ENCODE peak calls at places on chromosomes 6 and 20, in six cellular contexts. One of them, this sample, is unnamed.

GRCh38 chr6:52612336-52613096 is 35.7 kb upstream of the TRAM2 start:
- DNase-seq in upper lobe of right lung: no peak
- DNase-seq in lower leg skin: no peak
- DNase-seq in A549: peak
- DNase-seq in brain microvascular endothelial cell: no peak
- DNase-seq in CD8-positive, alpha-beta T cell: no peak
- DNase-seq in this sample: no peak

GRCh38 chr20:8443464-8444072 is 311.5 kb downstream of the PLCB1 start:
- DNase-seq in brain microvascular endothelial cell: no peak
- DNase-seq in lower leg skin: no peak
- DNase-seq in CD8-positive, alpha-beta T cell: no peak
- DNase-seq in A549: no peak
- DNase-seq in upper lobe of right lung: no peak
- DNase-seq in this sample: no peak

GRCh38 chr6:163782436-163783003 is 368.0 kb downstream of the QKI start:
- DNase-seq in lower leg skin: no peak
- DNase-seq in A549: no peak
- DNase-seq in brain microvascular endothelial cell: no peak
- DNase-seq in CD8-positive, alpha-beta T cell: no peak
- DNase-seq in upper lobe of right lung: no peak
- DNase-seq in this sample: no peak

GRCh38 chr6:43699564-43700186 is 12.1 kb upstream of the MRPS18A start:
- DNase-seq in upper lobe of right lung: no peak
- DNase-seq in brain microvascular endothelial cell: peak
- DNase-seq in CD8-positive, alpha-beta T cell: no peak
- DNase-seq in A549: peak
- DNase-seq in lower leg skin: no peak
- DNase-seq in this sample: no peak

GRCh38 chr6:11230158-11231107 is 2.0 kb downstream of the NEDD9 start:
- DNase-seq in lower leg skin: no peak
- DNase-seq in brain microvascular endothelial cell: no peak
- DNase-seq in A549: peak
- DNase-seq in CD8-positive, alpha-beta T cell: no peak
- DNase-seq in upper lobe of right lung: no peak
- DNase-seq in this sample: no peak

GRCh38 chr20:38094373-38094775 is 60.8 kb downstream of the RPRD1B start:
- DNase-seq in brain microvascular endothelial cell: peak
- DNase-seq in lower leg skin: no peak
- DNase-seq in upper lobe of right lung: no peak
- DNase-seq in CD8-positive, alpha-beta T cell: peak
- DNase-seq in A549: peak
- DNase-seq in this sample: no peak

GRCh38 chr20:3473324-3473723 is 2.5 kb downstream of the ATRN start:
- DNase-seq in lower leg skin: no peak
- DNase-seq in brain microvascular endothelial cell: no peak
- DNase-seq in CD8-positive, alpha-beta T cell: no peak
- DNase-seq in upper lobe of right lung: no peak
- DNase-seq in A549: no peak
- DNase-seq in this sample: no peak

GRCh38 chr6:15588966-15589634 is 73.7 kb downstream of the DTNBP1 start:
- DNase-seq in lower leg skin: no peak
- DNase-seq in upper lobe of right lung: no peak
- DNase-seq in CD8-positive, alpha-beta T cell: no peak
- DNase-seq in brain microvascular endothelial cell: peak
- DNase-seq in A549: no peak
- DNase-seq in this sample: peak

GRCh38 chr6:45132059-45132458 is 196.1 kb upstream of the RUNX2 start:
- DNase-seq in CD8-positive, alpha-beta T cell: no peak
- DNase-seq in A549: no peak
- DNase-seq in lower leg skin: no peak
- DNase-seq in brain microvascular endothelial cell: no peak
- DNase-seq in upper lobe of right lung: no peak
- DNase-seq in this sample: no peak

GRCh38 chr6:110255356-110255755 is 75.1 kb downstream of the CDC40 start:
- DNase-seq in CD8-positive, alpha-beta T cell: no peak
- DNase-seq in lower leg skin: no peak
- DNase-seq in upper lobe of right lung: no peak
- DNase-seq in A549: peak
- DNase-seq in brain microvascular endothelial cell: peak
- DNase-seq in this sample: no peak

GRCh38 chr6:37517411-37517812 is 17.7 kb upstream of the CCDC167 start:
- DNase-seq in lower leg skin: no peak
- DNase-seq in A549: no peak
- DNase-seq in brain microvascular endothelial cell: no peak
- DNase-seq in CD8-positive, alpha-beta T cell: peak
- DNase-seq in upper lobe of right lung: no peak
- DNase-seq in this sample: peak

GRCh38 chr20:50182336-50182735 is 8.3 kb upstream of the CEBPB start:
- DNase-seq in CD8-positive, alpha-beta T cell: no peak
- DNase-seq in brain microvascular endothelial cell: no peak
- DNase-seq in lower leg skin: no peak
- DNase-seq in upper lobe of right lung: no peak
- DNase-seq in A549: no peak
- DNase-seq in this sample: no peak

GRCh38 chr6:12961761-12962160 is 245.2 kb downstream of the PHACTR1 start:
- DNase-seq in A549: no peak
- DNase-seq in upper lobe of right lung: no peak
- DNase-seq in brain microvascular endothelial cell: no peak
- DNase-seq in lower leg skin: no peak
- DNase-seq in CD8-positive, alpha-beta T cell: no peak
- DNase-seq in this sample: no peak

GRCh38 chr20:17655865-17656489 is 26.1 kb downstream of the RRBP1 start:
- DNase-seq in lower leg skin: no peak
- DNase-seq in A549: no peak
- DNase-seq in upper lobe of right lung: peak
- DNase-seq in CD8-positive, alpha-beta T cell: no peak
- DNase-seq in brain microvascular endothelial cell: peak
- DNase-seq in this sample: no peak

GRCh38 chr20:6440087-6440799 is 317.4 kb upstream of the FERMT1 start:
- DNase-seq in lower leg skin: no peak
- DNase-seq in CD8-positive, alpha-beta T cell: no peak
- DNase-seq in brain microvascular endothelial cell: no peak
- DNase-seq in A549: no peak
- DNase-seq in upper lobe of right lung: no peak
- DNase-seq in this sample: no peak

GRCh38 chr6:41375598-41376151 is 40.3 kb downstream of the NCR2 start:
- DNase-seq in lower leg skin: no peak
- DNase-seq in CD8-positive, alpha-beta T cell: no peak
- DNase-seq in brain microvascular endothelial cell: no peak
- DNase-seq in A549: no peak
- DNase-seq in upper lobe of right lung: no peak
- DNase-seq in this sample: no peak

GRCh38 chr20:54123587-54124180 is 50.1 kb downstream of the CYP24A1 start:
- DNase-seq in upper lobe of right lung: peak
- DNase-seq in brain microvascular endothelial cell: peak
- DNase-seq in lower leg skin: no peak
- DNase-seq in A549: peak
- DNase-seq in CD8-positive, alpha-beta T cell: no peak
- DNase-seq in this sample: peak

GRCh38 chr6:44216677-44217331 is at the start of gene MYMX:
- DNase-seq in lower leg skin: no peak
- DNase-seq in A549: no peak
- DNase-seq in brain microvascular endothelial cell: no peak
- DNase-seq in upper lobe of right lung: no peak
- DNase-seq in CD8-positive, alpha-beta T cell: no peak
- DNase-seq in this sample: no peak

GRCh38 chr6:40563111-40563510 is 24.1 kb downstream of the LRFN2 start:
- DNase-seq in A549: no peak
- DNase-seq in CD8-positive, alpha-beta T cell: no peak
- DNase-seq in lower leg skin: no peak
- DNase-seq in upper lobe of right lung: no peak
- DNase-seq in brain microvascular endothelial cell: no peak
- DNase-seq in this sample: no peak

GRCh38 chr6:147029923-147030322 is 174.3 kb upstream of the STXBP5 start:
- DNase-seq in CD8-positive, alpha-beta T cell: no peak
- DNase-seq in lower leg skin: no peak
- DNase-seq in upper lobe of right lung: no peak
- DNase-seq in A549: no peak
- DNase-seq in brain microvascular endothelial cell: no peak
- DNase-seq in this sample: no peak

GRCh38 chr6:33197431-33198048 is 2.9 kb downstream of the RXRB start:
- DNase-seq in A549: peak
- DNase-seq in brain microvascular endothelial cell: peak
- DNase-seq in lower leg skin: no peak
- DNase-seq in CD8-positive, alpha-beta T cell: peak
- DNase-seq in upper lobe of right lung: peak
- DNase-seq in this sample: no peak

GRCh38 chr20:38804682-38805501 is 605 bp upstream of the PPP1R16B start:
- DNase-seq in CD8-positive, alpha-beta T cell: peak
- DNase-seq in A549: no peak
- DNase-seq in brain microvascular endothelial cell: no peak
- DNase-seq in lower leg skin: peak
- DNase-seq in upper lobe of right lung: no peak
- DNase-seq in this sample: no peak

GRCh38 chr6:151087861-151088598 is 151.7 kb upstream of the AKAP12 start:
- DNase-seq in upper lobe of right lung: no peak
- DNase-seq in lower leg skin: peak
- DNase-seq in CD8-positive, alpha-beta T cell: no peak
- DNase-seq in A549: peak
- DNase-seq in brain microvascular endothelial cell: peak
- DNase-seq in this sample: no peak

GRCh38 chr6:46655803-46656202 is 3.0 kb downstream of the SLC25A27 start:
- DNase-seq in upper lobe of right lung: no peak
- DNase-seq in A549: peak
- DNase-seq in lower leg skin: no peak
- DNase-seq in brain microvascular endothelial cell: no peak
- DNase-seq in CD8-positive, alpha-beta T cell: no peak
- DNase-seq in this sample: no peak

GRCh38 chr6:42434237-42434636 is 17.5 kb downstream of the TRERF1 start:
- DNase-seq in brain microvascular endothelial cell: no peak
- DNase-seq in upper lobe of right lung: no peak
- DNase-seq in CD8-positive, alpha-beta T cell: no peak
- DNase-seq in lower leg skin: no peak
- DNase-seq in A549: no peak
- DNase-seq in this sample: no peak

GRCh38 chr6:143598466-143599080 is 79.2 kb upstream of the PHACTR2 start:
- DNase-seq in A549: no peak
- DNase-seq in CD8-positive, alpha-beta T cell: peak
- DNase-seq in upper lobe of right lung: no peak
- DNase-seq in lower leg skin: no peak
- DNase-seq in brain microvascular endothelial cell: no peak
- DNase-seq in this sample: no peak

GRCh38 chr6:18389479-18389878 is 2.3 kb downstream of the RNF144B start:
- DNase-seq in lower leg skin: no peak
- DNase-seq in A549: no peak
- DNase-seq in upper lobe of right lung: no peak
- DNase-seq in brain microvascular endothelial cell: no peak
- DNase-seq in CD8-positive, alpha-beta T cell: no peak
- DNase-seq in this sample: no peak
- H3K4me3 ChIP-seq in lower leg skin: peak
- H3K4me3 ChIP-seq in A549: no peak
- H3K4me3 ChIP-seq in upper lobe of right lung: peak
- H3K4me3 ChIP-seq in brain microvascular endothelial cell: no peak
- H3K4me3 ChIP-seq in CD8-positive, alpha-beta T cell: no peak
- H3K4me3 ChIP-seq in this sample: no peak

GRCh38 chr6:166949533-166950442 is 6.6 kb downstream of the RNASET2 start:
- DNase-seq in lower leg skin: peak
- DNase-seq in CD8-positive, alpha-beta T cell: no peak
- DNase-seq in brain microvascular endothelial cell: no peak
- DNase-seq in A549: no peak
- DNase-seq in upper lobe of right lung: no peak
- DNase-seq in this sample: no peak
- H3K4me3 ChIP-seq in lower leg skin: no peak
- H3K4me3 ChIP-seq in CD8-positive, alpha-beta T cell: no peak
- H3K4me3 ChIP-seq in brain microvascular endothelial cell: no peak
- H3K4me3 ChIP-seq in A549: no peak
- H3K4me3 ChIP-seq in upper lobe of right lung: no peak
- H3K4me3 ChIP-seq in this sample: no peak

GRCh38 chr6:149016716-149017115 is 269.9 kb downstream of the UST start:
- DNase-seq in CD8-positive, alpha-beta T cell: no peak
- DNase-seq in upper lobe of right lung: no peak
- DNase-seq in A549: no peak
- DNase-seq in lower leg skin: no peak
- DNase-seq in brain microvascular endothelial cell: no peak
- DNase-seq in this sample: no peak

GRCh38 chr6:149013932-149014331 is 267.1 kb downstream of the UST start:
- DNase-seq in A549: no peak
- DNase-seq in lower leg skin: no peak
- DNase-seq in brain microvascular endothelial cell: no peak
- DNase-seq in upper lobe of right lung: no peak
- DNase-seq in CD8-positive, alpha-beta T cell: no peak
- DNase-seq in this sample: no peak

GRCh38 chr6:149014631-149015171 is 267.9 kb downstream of the UST start:
- DNase-seq in lower leg skin: no peak
- DNase-seq in A549: no peak
- DNase-seq in CD8-positive, alpha-beta T cell: no peak
- DNase-seq in upper lobe of right lung: no peak
- DNase-seq in brain microvascular endothelial cell: peak
- DNase-seq in this sample: no peak

GRCh38 chr6:149015877-149016525 is 269.2 kb downstream of the UST start:
- DNase-seq in brain microvascular endothelial cell: no peak
- DNase-seq in A549: no peak
- DNase-seq in CD8-positive, alpha-beta T cell: no peak
- DNase-seq in upper lobe of right lung: no peak
- DNase-seq in lower leg skin: no peak
- DNase-seq in this sample: no peak

DNA sequence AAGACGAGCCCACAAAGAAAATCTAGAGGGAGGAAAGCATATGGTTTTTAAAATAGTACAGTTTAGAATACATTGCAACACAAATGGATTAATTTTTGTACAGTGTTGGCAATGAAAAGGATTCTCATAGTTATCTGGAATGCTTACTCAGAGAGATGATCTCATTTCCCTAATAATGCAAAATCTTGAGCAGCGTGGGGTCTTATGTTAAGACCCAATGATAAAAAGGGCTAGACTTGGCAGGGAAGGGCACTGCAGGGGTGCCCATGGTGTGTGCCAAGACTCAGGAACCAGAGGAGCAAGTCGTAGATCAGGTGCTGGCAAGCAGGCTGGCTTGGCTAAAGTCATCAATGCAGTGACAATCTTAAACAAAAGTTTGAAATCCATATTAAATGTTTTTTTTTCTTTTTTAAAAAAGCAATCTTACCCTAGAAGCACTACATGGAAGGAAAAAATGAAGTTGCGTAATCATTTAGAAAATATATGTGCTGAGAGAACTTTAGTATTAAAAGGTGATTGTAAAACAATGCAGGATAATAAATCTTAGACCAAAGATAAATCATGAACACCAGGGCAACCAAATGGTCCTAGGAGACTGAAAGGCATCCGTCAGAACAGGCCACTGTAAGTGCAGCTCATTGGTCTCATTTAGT is 268.5 kb downstream of the UST start:
- DNase-seq in CD8-positive, alpha-beta T cell: no peak
- DNase-seq in upper lobe of right lung: no peak
- DNase-seq in brain microvascular endothelial cell: peak
- DNase-seq in lower leg skin: no peak
- DNase-seq in A549: no peak
- DNase-seq in this sample: no peak
- H3K4me3 ChIP-seq in CD8-positive, alpha-beta T cell: no peak
- H3K4me3 ChIP-seq in upper lobe of right lung: no peak
- H3K4me3 ChIP-seq in brain microvascular endothelial cell: no peak
- H3K4me3 ChIP-seq in lower leg skin: no peak
- H3K4me3 ChIP-seq in A549: no peak
- H3K4me3 ChIP-seq in this sample: no peak

DNA sequence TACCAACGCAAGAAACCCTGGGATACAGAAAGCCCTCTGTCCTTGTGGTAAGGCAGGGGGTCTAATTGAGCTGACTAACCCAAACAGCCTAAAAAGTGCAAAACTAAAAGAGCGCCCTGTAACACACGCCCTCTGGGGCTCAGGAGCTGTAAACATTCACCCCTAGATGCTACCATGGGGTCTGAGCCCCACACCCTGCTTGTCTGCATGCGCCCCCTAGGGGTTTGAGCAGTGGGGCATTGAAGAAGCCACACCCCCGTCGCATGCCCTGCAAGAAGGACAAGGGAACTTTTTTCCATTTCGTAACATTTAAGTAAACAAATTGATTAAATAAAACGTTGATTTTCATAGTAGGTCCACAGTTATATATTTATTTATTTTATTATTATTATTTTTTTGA is 616.9 kb upstream of the MAN1A1 start:
- DNase-seq in lower leg skin: no peak
- DNase-seq in CD8-positive, alpha-beta T cell: no peak
- DNase-seq in upper lobe of right lung: no peak
- DNase-seq in A549: no peak
- DNase-seq in brain microvascular endothelial cell: no peak
- DNase-seq in this sample: no peak
- H3K4me3 ChIP-seq in lower leg skin: no peak
- H3K4me3 ChIP-seq in CD8-positive, alpha-beta T cell: no peak
- H3K4me3 ChIP-seq in upper lobe of right lung: no peak
- H3K4me3 ChIP-seq in A549: no peak
- H3K4me3 ChIP-seq in brain microvascular endothelial cell: no peak
- H3K4me3 ChIP-seq in this sample: no peak

This sample was measured in BJ.